ENCODE peak calls at places on chromosomes 1 and 21, in four cellular contexts. I, P, H and S are unnamed samples.

GRCh38 chr1:1202831-1203560 is 3.4 kb downstream of the TNFRSF18 start:
- DNase-seq in P (no peak), H (no peak), I (peak; percentile 53), S (no peak)

GRCh38 chr1:45198185-45198584 is 8.2 kb downstream of the ZSWIM5 start:
- DNase-seq in H (no peak), P (no peak), I (no peak), S (no peak)

GRCh38 chr1:31748265-31748859 is 15.8 kb downstream of the ADGRB2 start:
- DNase-seq in P (no peak), I (no peak), H (no peak), S (no peak)

GRCh38 chr1:119959836-119960235 is 63.5 kb upstream of the ADAM30 start:
- DNase-seq in H (no peak), I (no peak), P (no peak), S (no peak)

GRCh38 chr21:32283001-32283400 is 4.2 kb upstream of the MIS18A start:
- DNase-seq in P (no peak), I (no peak), H (no peak), S (no peak)

GRCh38 chr1:16608838-16609560 is 4.4 kb downstream of the NBPF1 start:
- DNase-seq in I (no peak), H (peak; percentile 64), P (no peak), S (no peak)

GRCh38 chr1:185144233-185144632 is 12.5 kb downstream of the TRMT1L start:
- DNase-seq in I (no peak), P (no peak), H (no peak), S (no peak)

GRCh38 chr1:37995773-37996379 is 6.1 kb upstream of the SF3A3 start:
- DNase-seq in P (peak; percentile 68), I (peak; percentile 90), H (peak; percentile 96), S (peak; percentile 87)

GRCh38 chr1:177185209-177185608 is 14.5 kb downstream of the BRINP2 start:
- DNase-seq in P (no peak), H (no peak), I (no peak), S (no peak)

GRCh38 chr1:238409191-238409846 is 518.6 kb upstream of the ZP4 start:
- DNase-seq in H (no peak), I (no peak), P (no peak), S (no peak)

GRCh38 chr1:33624991-33625870 is 152.8 kb downstream of the ZSCAN20 start:
- DNase-seq in P (no peak), H (no peak), I (no peak), S (no peak)

GRCh38 chr1:162905759-162906158 is 44.8 kb upstream of the CCDC190 start:
- DNase-seq in P (no peak), H (no peak), I (no peak), S (no peak)

GRCh38 chr21:20570824-20571232 is 427.4 kb upstream of the NCAM2 start:
- DNase-seq in H (no peak), P (no peak), I (no peak), S (no peak)

GRCh38 chr21:23740463-23740862 is 1866.8 kb downstream of the MRPL39 start:
- DNase-seq in H (no peak), P (no peak), I (no peak), S (no peak)

GRCh38 chr1:26853600-26853999 is 9.3 kb upstream of the SFN start:
- DNase-seq in P (no peak), I (no peak), H (peak; percentile 48), S (no peak)

GRCh38 chr1:26851106-26851684 is 11.8 kb upstream of the SFN start:
- DNase-seq in P (no peak), H (no peak), I (no peak), S (no peak)

GRCh38 chr1:26854953-26855352 is 8.0 kb upstream of the SFN start:
- DNase-seq in P (no peak), H (peak; percentile 36), I (no peak), S (no peak)

GRCh38 chr1:26853156-26853555 is 9.8 kb upstream of the SFN start:
- DNase-seq in P (peak; percentile 91), I (peak; percentile 86), H (peak; percentile 90), S (peak; percentile 84)

GRCh38 chr1:26852701-26853100 is 10.2 kb upstream of the SFN start:
- DNase-seq in I (no peak), P (no peak), H (peak; percentile 59), S (no peak)
- H3K4me1 ChIP-seq in I (peaks cover 6% of the 10 kb centered on the region), P (peaks cover 10% of the 10 kb centered on the region), H (peaks cover 24% of the 10 kb centered on the region), S (peaks cover 11% of the 10 kb centered on the region)

GRCh38 chr1:158169105-158169504 is 11.6 kb upstream of the CD1D start:
- DNase-seq in P (no peak), H (no peak), I (no peak), S (no peak)
- H3K36me3 ChIP-seq in P (no peaks in the 10 kb centered on the region), H (no peaks in the 10 kb centered on the region), I (no peaks in the 10 kb centered on the region), S (no peaks in the 10 kb centered on the region)

DNA sequence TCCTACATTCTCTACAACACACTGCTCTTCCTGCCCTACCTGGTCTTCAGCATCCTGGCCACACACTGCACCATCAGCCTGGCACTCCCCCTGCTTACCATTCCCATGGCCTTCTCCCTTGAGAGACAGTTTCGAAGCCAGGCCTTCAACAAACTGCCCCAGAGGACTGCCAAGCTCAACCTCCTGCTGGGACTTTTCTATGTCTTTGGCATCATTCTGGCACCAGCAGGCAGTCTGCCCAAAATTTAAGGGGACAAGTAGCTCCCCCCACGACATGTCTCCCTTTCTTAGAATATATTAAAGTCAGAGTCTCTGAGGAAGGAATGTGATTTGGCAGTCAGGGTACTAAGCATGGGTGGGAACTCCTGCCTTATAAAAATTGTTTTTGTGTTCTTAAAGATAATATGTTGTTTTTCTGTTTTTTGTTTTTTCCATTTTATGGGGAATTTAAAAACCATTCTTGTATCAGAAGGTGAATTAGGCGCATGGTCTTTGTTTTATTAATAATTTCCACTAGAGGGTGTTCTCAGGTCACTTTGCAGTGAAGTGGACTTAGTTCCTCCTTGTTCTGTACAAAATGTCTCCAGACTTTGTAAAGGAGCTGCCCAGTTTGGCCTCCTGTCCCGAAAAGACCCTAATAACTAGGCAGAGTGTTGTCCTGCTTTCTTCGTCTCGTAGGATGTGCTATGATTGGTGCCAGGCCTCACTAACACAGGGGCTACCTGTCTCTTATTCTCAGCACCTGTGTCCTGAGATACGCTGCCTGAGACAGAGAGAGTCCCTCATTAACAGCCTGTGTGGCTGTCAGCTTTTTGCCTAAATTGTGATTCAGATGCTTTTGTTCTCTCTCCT is 13.1 kb downstream of the UBIAD1 start:
- DNase-seq in H (no peak), I (peak; percentile 3), P (no peak), S (no peak)
- TF ChIP-seq CTCF in H (no peak), I (peak; percentile 36), P (no peak), S (no peak)

GRCh38 chr1:152942161-152942560 is 4.8 kb upstream of the SPRR5 start:
- DNase-seq in H (no peak), P (no peak), I (no peak), S (no peak)

GRCh38 chr1:152951711-152952110 is 4.7 kb downstream of the SPRR5 start:
- DNase-seq in P (no peak), I (no peak), H (no peak), S (no peak)

GRCh38 chr1:152941037-152941700 is 5.8 kb upstream of the SPRR5 start:
- DNase-seq in I (no peak), P (no peak), H (no peak), S (no peak)

GRCh38 chr1:152946248-152946647 is 758 bp upstream of the SPRR5 start:
- DNase-seq in I (no peak), P (no peak), H (no peak), S (no peak)

DNA sequence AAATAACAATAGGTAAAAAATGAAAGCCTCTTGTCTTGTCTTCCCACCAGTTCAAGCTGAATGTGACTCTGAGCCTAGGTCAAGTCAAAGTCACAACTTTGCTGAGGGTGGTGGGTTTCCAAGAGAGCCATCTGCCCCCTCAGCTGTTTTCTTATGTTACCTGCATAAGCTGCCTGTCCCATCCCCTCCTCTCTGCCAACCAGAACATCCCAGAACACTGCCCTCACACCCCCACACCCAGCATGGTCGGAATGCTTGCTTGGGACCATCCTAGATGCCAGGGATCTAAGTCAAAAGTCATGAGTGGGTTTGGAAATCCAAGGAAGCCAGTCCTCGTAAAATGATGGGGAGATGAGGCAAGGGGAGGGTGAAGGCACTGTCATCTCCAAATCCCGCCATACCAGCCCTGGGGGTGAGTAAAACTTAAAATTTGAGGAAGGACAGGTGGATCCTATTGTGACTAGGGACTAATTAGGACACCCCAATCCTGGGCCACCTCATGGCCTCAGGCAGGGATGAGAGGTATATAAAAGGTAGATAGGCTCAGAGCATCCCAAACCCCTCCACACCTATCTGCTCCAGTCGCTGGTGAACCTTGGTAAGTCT is at the start of gene SPRR5:
- DNase-seq in P (no peak), I (no peak), H (no peak), S (no peak)
- H3K4me1 ChIP-seq in P (no peaks in the 10 kb centered on the region), I (no peaks in the 10 kb centered on the region), H (no peaks in the 10 kb centered on the region), S (no peaks in the 10 kb centered on the region)

GRCh38 chr1:9733160-9733789 is 81.7 kb downstream of the PIK3CD start:
- DNase-seq in H (no peak), P (no peak), I (no peak), S (peak; percentile 54)

GRCh38 chr1:9736241-9736640 is 84.7 kb downstream of the PIK3CD start:
- DNase-seq in P (no peak), H (no peak), I (no peak), S (no peak)

GRCh38 chr1:9737057-9737456 is 85.5 kb downstream of the PIK3CD start:
- DNase-seq in P (no peak), H (no peak), I (no peak), S (peak; percentile 64)

GRCh38 chr1:9737716-9738115 is 86.0 kb downstream of the CLSTN1 start:
- DNase-seq in I (no peak), P (no peak), H (no peak), S (peak; percentile 18)

DNA sequence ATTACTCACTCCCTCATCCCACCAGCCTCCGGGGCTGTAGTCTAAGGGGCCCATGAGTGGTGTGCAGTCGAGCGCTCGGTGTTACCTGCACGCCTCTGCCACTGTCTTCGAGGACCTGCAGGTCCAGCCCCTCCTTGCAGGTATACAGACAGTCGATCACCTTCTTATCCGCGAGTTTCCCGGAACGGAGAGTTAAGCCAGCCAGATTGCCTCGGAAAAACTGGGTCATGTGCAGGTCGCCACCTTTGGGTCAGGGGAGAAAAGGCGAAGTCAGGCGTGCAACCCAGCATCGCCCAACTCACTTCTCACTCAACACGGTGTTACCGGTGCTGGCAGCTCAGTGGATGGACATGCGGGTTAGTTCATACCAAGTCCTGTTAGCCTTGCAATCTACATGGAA is 84.3 kb downstream of the PIK3CD start:
- DNase-seq in H (no peak), I (no peak), P (no peak), S (peak; percentile 31)
- H3K36me3 ChIP-seq in H (peaks cover 66% of the 10 kb centered on the region), I (peaks cover 100% of the 10 kb centered on the region), P (peaks cover 99% of the 10 kb centered on the region), S (peaks cover 97% of the 10 kb centered on the region)

GRCh38 chr21:40681164-40681859 is 165.6 kb downstream of the DSCAM start:
- DNase-seq in H (no peak), I (peak; percentile 65), P (no peak), S (no peak)
- TF ChIP-seq CTCF in H (no peak), I (no peak), P (no peak), S (no peak)